ENCODE peak calls at places on chromosomes 4 and X, in nine cellular contexts. One of them, this sample, is unnamed.

GRCh38 chr4:121784975-121785374 is 16.1 kb upstream of the EXOSC9 start:
- DNase-seq in adrenal gland: no peak
- DNase-seq in K562: no peak
- DNase-seq in Peyer's patch: no peak
- DNase-seq in right lobe of liver: no peak
- DNase-seq in ovary: no peak
- DNase-seq in thyroid gland: no peak
- DNase-seq in A549: peak
- DNase-seq in tibial nerve: peak
- DNase-seq in this sample: no peak

GRCh38 chr4:88865466-88865865 is 167.8 kb upstream of the NAP1L5 start:
- DNase-seq in adrenal gland: no peak
- DNase-seq in K562: no peak
- DNase-seq in Peyer's patch: no peak
- DNase-seq in right lobe of liver: no peak
- DNase-seq in ovary: no peak
- DNase-seq in thyroid gland: no peak
- DNase-seq in A549: no peak
- DNase-seq in tibial nerve: no peak
- DNase-seq in this sample: no peak

GRCh38 chr4:108596389-108596788 is 24.0 kb upstream of the RPL34 start:
- DNase-seq in adrenal gland: no peak
- DNase-seq in K562: no peak
- DNase-seq in Peyer's patch: no peak
- DNase-seq in right lobe of liver: no peak
- DNase-seq in ovary: no peak
- DNase-seq in thyroid gland: no peak
- DNase-seq in A549: no peak
- DNase-seq in tibial nerve: no peak
- DNase-seq in this sample: no peak

GRCh38 chrX:21700967-21701366 is 42.8 kb upstream of the KLHL34 start:
- DNase-seq in adrenal gland: no peak
- DNase-seq in K562: no peak
- DNase-seq in Peyer's patch: no peak
- DNase-seq in right lobe of liver: no peak
- DNase-seq in ovary: no peak
- DNase-seq in thyroid gland: no peak
- DNase-seq in A549: no peak
- DNase-seq in tibial nerve: no peak
- DNase-seq in this sample: no peak

GRCh38 chr4:10028910-10029309 is 7.6 kb upstream of the SLC2A9 start:
- DNase-seq in adrenal gland: peak
- DNase-seq in K562: no peak
- DNase-seq in Peyer's patch: no peak
- DNase-seq in right lobe of liver: no peak
- DNase-seq in ovary: no peak
- DNase-seq in thyroid gland: no peak
- DNase-seq in A549: peak
- DNase-seq in tibial nerve: no peak
- DNase-seq in this sample: no peak

GRCh38 chr4:2251073-2251794 is 9.3 kb upstream of the HAUS3 start:
- DNase-seq in adrenal gland: no peak
- DNase-seq in K562: no peak
- DNase-seq in Peyer's patch: peak
- DNase-seq in right lobe of liver: peak
- DNase-seq in ovary: peak
- DNase-seq in thyroid gland: peak
- DNase-seq in A549: no peak
- DNase-seq in tibial nerve: no peak
- DNase-seq in this sample: no peak

GRCh38 chr4:99783940-99784339 is 32.7 kb upstream of the DAPP1 start:
- DNase-seq in adrenal gland: no peak
- DNase-seq in K562: no peak
- DNase-seq in Peyer's patch: no peak
- DNase-seq in right lobe of liver: no peak
- DNase-seq in ovary: no peak
- DNase-seq in thyroid gland: no peak
- DNase-seq in A549: no peak
- DNase-seq in tibial nerve: no peak
- DNase-seq in this sample: no peak

GRCh38 chr4:41613362-41613761 is 75.4 kb downstream of the LIMCH1 start:
- DNase-seq in adrenal gland: no peak
- DNase-seq in K562: no peak
- DNase-seq in Peyer's patch: no peak
- DNase-seq in right lobe of liver: no peak
- DNase-seq in ovary: peak
- DNase-seq in thyroid gland: no peak
- DNase-seq in A549: no peak
- DNase-seq in tibial nerve: no peak
- DNase-seq in this sample: no peak

GRCh38 chrX:79708581-79708980 is 306.0 kb upstream of the TBX22 start:
- DNase-seq in adrenal gland: no peak
- DNase-seq in K562: no peak
- DNase-seq in Peyer's patch: no peak
- DNase-seq in right lobe of liver: no peak
- DNase-seq in ovary: no peak
- DNase-seq in thyroid gland: no peak
- DNase-seq in A549: no peak
- DNase-seq in tibial nerve: no peak
- DNase-seq in this sample: no peak

GRCh38 chr4:107094332-107094731 is 58.2 kb upstream of the DKK2 start:
- DNase-seq in adrenal gland: no peak
- DNase-seq in K562: no peak
- DNase-seq in Peyer's patch: no peak
- DNase-seq in right lobe of liver: no peak
- DNase-seq in ovary: no peak
- DNase-seq in thyroid gland: no peak
- DNase-seq in A549: no peak
- DNase-seq in tibial nerve: no peak
- DNase-seq in this sample: no peak

GRCh38 chr4:147530723-147531122 is 49.8 kb downstream of the EDNRA start:
- DNase-seq in adrenal gland: no peak
- DNase-seq in K562: no peak
- DNase-seq in Peyer's patch: no peak
- DNase-seq in right lobe of liver: no peak
- DNase-seq in ovary: no peak
- DNase-seq in thyroid gland: no peak
- DNase-seq in A549: no peak
- DNase-seq in tibial nerve: no peak
- DNase-seq in this sample: no peak

GRCh38 chr4:147539959-147540358 is 59.1 kb downstream of the EDNRA start:
- DNase-seq in adrenal gland: no peak
- DNase-seq in K562: no peak
- DNase-seq in Peyer's patch: no peak
- DNase-seq in right lobe of liver: no peak
- DNase-seq in ovary: no peak
- DNase-seq in thyroid gland: no peak
- DNase-seq in A549: no peak
- DNase-seq in tibial nerve: no peak
- DNase-seq in this sample: no peak

GRCh38 chr4:147530153-147530552 is 49.3 kb downstream of the EDNRA start:
- DNase-seq in adrenal gland: no peak
- DNase-seq in K562: no peak
- DNase-seq in Peyer's patch: no peak
- DNase-seq in right lobe of liver: no peak
- DNase-seq in ovary: no peak
- DNase-seq in thyroid gland: no peak
- DNase-seq in A549: no peak
- DNase-seq in tibial nerve: no peak
- DNase-seq in this sample: no peak

DNA sequence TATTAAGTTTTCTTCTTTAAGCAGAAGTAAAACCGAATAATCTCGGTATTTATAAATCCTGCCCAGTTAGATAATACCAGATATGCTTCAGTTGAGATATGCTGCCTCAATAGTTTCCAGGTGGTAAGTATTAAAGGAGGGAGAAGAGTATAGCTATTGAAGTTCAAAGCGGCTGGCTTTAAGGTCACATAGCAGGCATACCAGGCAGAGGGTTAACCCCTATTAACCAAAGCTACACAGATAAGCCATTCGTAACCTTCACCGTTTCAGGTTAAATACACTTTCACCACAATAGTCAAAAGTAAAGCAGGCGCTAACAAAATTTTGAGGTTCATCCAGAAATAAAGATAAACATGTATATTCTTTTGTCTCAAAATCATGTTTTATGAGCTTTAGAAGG is 54.3 kb downstream of the EDNRA start:
- DNase-seq in adrenal gland: no peak
- DNase-seq in K562: no peak
- DNase-seq in Peyer's patch: no peak
- DNase-seq in right lobe of liver: no peak
- DNase-seq in ovary: no peak
- DNase-seq in thyroid gland: no peak
- DNase-seq in A549: no peak
- DNase-seq in tibial nerve: no peak
- DNase-seq in this sample: no peak
- TF ChIP-seq POLR2A in adrenal gland: no peak
- TF ChIP-seq POLR2A in K562: no peak
- TF ChIP-seq POLR2A in Peyer's patch: no peak
- TF ChIP-seq POLR2A in right lobe of liver: no peak
- TF ChIP-seq POLR2A in ovary: no peak
- TF ChIP-seq POLR2A in thyroid gland: no peak
- TF ChIP-seq POLR2A in A549: no peak
- TF ChIP-seq POLR2A in tibial nerve: no peak
- TF ChIP-seq POLR2A in this sample: no peak

DNA sequence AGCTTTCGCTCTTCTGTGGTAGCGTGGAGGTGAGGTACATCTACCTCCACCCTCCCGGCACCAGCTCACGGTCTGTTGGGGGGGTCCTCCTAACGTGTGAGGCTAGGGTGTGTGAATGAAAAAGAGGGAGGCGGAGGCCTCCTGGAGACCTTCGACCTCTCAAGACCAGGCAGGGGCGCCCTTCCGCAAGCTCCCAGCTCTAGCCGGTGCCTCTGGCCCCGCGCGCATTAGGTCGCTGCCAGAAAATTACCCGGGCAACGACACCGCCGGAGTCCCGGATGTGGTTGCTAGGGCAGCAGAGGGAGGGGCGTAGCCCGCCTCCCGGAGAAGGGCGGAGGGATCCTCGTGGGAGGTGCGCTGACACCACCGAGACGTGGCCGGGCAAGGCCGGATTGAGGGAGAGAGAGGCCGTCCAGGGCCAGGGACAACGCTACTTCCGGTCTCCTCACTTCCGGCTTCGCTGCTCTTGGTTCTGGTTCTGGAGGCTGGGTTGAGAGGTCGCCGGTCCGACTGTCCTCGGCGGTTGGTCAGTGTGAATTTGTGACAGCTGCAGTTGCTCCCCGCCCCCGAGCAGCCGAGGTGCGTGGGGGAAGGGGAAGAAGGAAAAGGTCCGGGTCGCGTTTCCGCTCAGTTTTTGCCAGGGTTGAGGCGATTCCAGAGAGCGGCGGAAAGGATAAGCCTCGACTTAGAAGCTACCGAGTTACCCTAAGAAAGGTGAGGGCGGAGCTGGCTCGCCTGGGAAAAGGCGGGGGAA is at the start of the genes ARFIP1 and TIGD4:
- DNase-seq in adrenal gland: peak
- DNase-seq in K562: peak
- DNase-seq in Peyer's patch: peak
- DNase-seq in right lobe of liver: peak
- DNase-seq in ovary: peak
- DNase-seq in thyroid gland: peak
- DNase-seq in A549: peak
- DNase-seq in tibial nerve: peak
- DNase-seq in this sample: peak
- TF ChIP-seq POLR2A in adrenal gland: peak
- TF ChIP-seq POLR2A in K562: peak
- TF ChIP-seq POLR2A in Peyer's patch: peak
- TF ChIP-seq POLR2A in right lobe of liver: peak
- TF ChIP-seq POLR2A in ovary: peak
- TF ChIP-seq POLR2A in thyroid gland: peak
- TF ChIP-seq POLR2A in A549: peak
- TF ChIP-seq POLR2A in tibial nerve: peak
- TF ChIP-seq POLR2A in this sample: peak

GRCh38 chr4:129043523-129043922 is 49.8 kb downstream of the SCLT1 start:
- DNase-seq in adrenal gland: no peak
- DNase-seq in K562: peak
- DNase-seq in Peyer's patch: no peak
- DNase-seq in right lobe of liver: no peak
- DNase-seq in ovary: no peak
- DNase-seq in thyroid gland: no peak
- DNase-seq in A549: peak
- DNase-seq in tibial nerve: no peak
- DNase-seq in this sample: peak
- TF ChIP-seq POLR2A in adrenal gland: no peak
- TF ChIP-seq POLR2A in K562: no peak
- TF ChIP-seq POLR2A in Peyer's patch: no peak
- TF ChIP-seq POLR2A in right lobe of liver: no peak
- TF ChIP-seq POLR2A in ovary: no peak
- TF ChIP-seq POLR2A in thyroid gland: no peak
- TF ChIP-seq POLR2A in A549: no peak
- TF ChIP-seq POLR2A in tibial nerve: no peak
- TF ChIP-seq POLR2A in this sample: no peak

GRCh38 chr4:17324431-17324830 is 187.5 kb downstream of the QDPR start:
- DNase-seq in adrenal gland: peak
- DNase-seq in K562: peak
- DNase-seq in Peyer's patch: no peak
- DNase-seq in right lobe of liver: no peak
- DNase-seq in ovary: peak
- DNase-seq in thyroid gland: peak
- DNase-seq in A549: peak
- DNase-seq in tibial nerve: peak
- DNase-seq in this sample: peak
- TF ChIP-seq POLR2A in adrenal gland: no peak
- TF ChIP-seq POLR2A in K562: no peak
- TF ChIP-seq POLR2A in Peyer's patch: no peak
- TF ChIP-seq POLR2A in right lobe of liver: no peak
- TF ChIP-seq POLR2A in ovary: no peak
- TF ChIP-seq POLR2A in thyroid gland: no peak
- TF ChIP-seq POLR2A in A549: no peak
- TF ChIP-seq POLR2A in tibial nerve: no peak
- TF ChIP-seq POLR2A in this sample: no peak